ENCODE peak calls at places on chromosomes 7 and 10, in seven cellular contexts. P is neuronal stem cell, C is lower lobe of right lung, E is right atrium auricular region, V is WERI-Rb-1, L is heart left ventricle, N is adrenal gland. O is an unnamed sample. For H3K9me3, the result is how much of the 10 kb centered on the place peaks cover.

GRCh38 chr7:119996634-119997033 is 276.3 kb upstream of the KCND2 start:
- DNase-seq in P (no peak), C (no peak), E (no peak), V (no peak), L (no peak), N (no peak), O (no peak)

GRCh38 chr10:65861249-65861648 is 1064.6 kb upstream of the LRRTM3 start:
- DNase-seq in P (no peak), C (no peak), E (no peak), V (no peak), L (no peak), N (peak), O (no peak)

GRCh38 chr7:120793213-120793936 is 64.6 kb downstream of the TSPAN12 start:
- DNase-seq in P (no peak), C (no peak), E (no peak), V (no peak), L (no peak), N (no peak), O (no peak)

GRCh38 chr10:73079779-73080178 is 16.9 kb downstream of the P4HA1 start:
- DNase-seq in P (no peak), C (no peak), E (no peak), V (no peak), L (no peak), N (no peak), O (no peak)

GRCh38 chr7:118753464-118753863 is 529.0 kb downstream of the ANKRD7 start:
- DNase-seq in P (no peak), C (no peak), E (no peak), V (no peak), L (no peak), N (no peak), O (no peak)

GRCh38 chr7:85102813-85103350 is 84.0 kb downstream of the SEMA3D start:
- DNase-seq in P (no peak), C (no peak), E (no peak), V (no peak), L (no peak), N (no peak), O (no peak)

GRCh38 chr10:103691723-103692380 is 163.5 kb downstream of the SH3PXD2A start:
- DNase-seq in P (no peak), C (no peak), E (no peak), V (no peak), L (no peak), N (no peak), O (no peak)

GRCh38 chr7:143368387-143368786 is 5.9 kb upstream of the FAM131B start:
- DNase-seq in P (no peak), C (no peak), E (no peak), V (no peak), L (no peak), N (no peak), O (no peak)

GRCh38 chr10:17075510-17075909 is 54.1 kb downstream of the CUBN start:
- DNase-seq in P (no peak), C (no peak), E (no peak), V (no peak), L (no peak), N (peak), O (peak)

GRCh38 chr7:64876792-64877713 is 26.0 kb upstream of the ZNF273 start:
- DNase-seq in P (peak), C (peak), E (peak), V (peak), L (peak), N (peak), O (peak)

GRCh38 chr10:96442017-96442643 is 71.6 kb downstream of the TLL2 start:
- DNase-seq in P (no peak), C (no peak), E (no peak), V (peak), L (no peak), N (no peak), O (no peak)

GRCh38 chr7:92678291-92678920 is 88.2 kb upstream of the FAM133B start:
- DNase-seq in P (no peak), C (no peak), E (no peak), V (no peak), L (no peak), N (peak), O (no peak)

GRCh38 chr10:6473430-6473829 is 106.6 kb downstream of the PRKCQ start:
- DNase-seq in P (no peak), C (no peak), E (no peak), V (no peak), L (no peak), N (no peak), O (no peak)

GRCh38 chr10:87945994-87946393 is 82.6 kb downstream of the PTEN start:
- DNase-seq in P (no peak), C (no peak), E (no peak), V (no peak), L (no peak), N (no peak), O (no peak)

GRCh38 chr7:71787513-71787912 is 624.6 kb downstream of the CALN1 start:
- DNase-seq in P (no peak), C (no peak), E (no peak), V (no peak), L (no peak), N (peak), O (no peak)

GRCh38 chr7:83427929-83428328 is 221.0 kb downstream of the SEMA3E start:
- DNase-seq in P (no peak), C (no peak), E (no peak), V (no peak), L (no peak), N (no peak), O (no peak)

GRCh38 chr7:120402368-120402767 is 129.4 kb downstream of the KCND2 start:
- DNase-seq in P (no peak), C (no peak), E (no peak), V (no peak), L (no peak), N (no peak), O (no peak)

GRCh38 chr7:44291066-44291732 is 34.2 kb downstream of the CAMK2B start:
- DNase-seq in P (no peak), C (peak), E (peak), V (no peak), L (peak), N (peak), O (no peak)

GRCh38 chr7:139366400-139366799 is 6.7 kb downstream of the LUC7L2 start:
- DNase-seq in P (no peak), C (no peak), E (no peak), V (no peak), L (no peak), N (no peak), O (no peak)

GRCh38 chr7:141915565-141915964 is 634 bp upstream of the OR9A4 start:
- DNase-seq in P (no peak), C (no peak), E (no peak), V (no peak), L (no peak), N (no peak), O (no peak)

GRCh38 chr7:103148131-103148993 is 537 bp downstream of the NAPEPLD start:
- DNase-seq in P (no peak), C (no peak), E (no peak), V (no peak), L (no peak), N (no peak), O (peak)

GRCh38 chr10:79380125-79380917 is 33.1 kb downstream of the PPIF start:
- DNase-seq in P (no peak), C (peak), E (no peak), V (peak), L (peak), N (no peak), O (peak)

GRCh38 chr7:29442146-29442545 is 121.5 kb upstream of the PRR15 start:
- DNase-seq in P (peak), C (no peak), E (no peak), V (peak), L (no peak), N (no peak), O (peak)

GRCh38 chr7:126702242-126703016 is 550.3 kb downstream of the GRM8 start:
- DNase-seq in P (no peak), C (no peak), E (no peak), V (no peak), L (no peak), N (no peak), O (no peak)

GRCh38 chr7:14988941-14989340 is 86.4 kb upstream of the DGKB start:
- DNase-seq in P (no peak), C (no peak), E (no peak), V (no peak), L (no peak), N (no peak), O (peak)

GRCh38 chr7:129209067-129209926 is 15.5 kb upstream of the AHCYL2 start:
- DNase-seq in P (no peak), C (no peak), E (no peak), V (no peak), L (no peak), N (no peak), O (no peak)

GRCh38 chr7:39493929-39494328 is 72.3 kb upstream of the YAE1 start:
- DNase-seq in P (no peak), C (no peak), E (no peak), V (no peak), L (no peak), N (no peak), O (no peak)

GRCh38 chr7:90401989-90402388 is 1.3 kb upstream of the CLDN12 start:
- DNase-seq in P (no peak), C (no peak), E (no peak), V (no peak), L (no peak), N (peak), O (no peak)

DNA sequence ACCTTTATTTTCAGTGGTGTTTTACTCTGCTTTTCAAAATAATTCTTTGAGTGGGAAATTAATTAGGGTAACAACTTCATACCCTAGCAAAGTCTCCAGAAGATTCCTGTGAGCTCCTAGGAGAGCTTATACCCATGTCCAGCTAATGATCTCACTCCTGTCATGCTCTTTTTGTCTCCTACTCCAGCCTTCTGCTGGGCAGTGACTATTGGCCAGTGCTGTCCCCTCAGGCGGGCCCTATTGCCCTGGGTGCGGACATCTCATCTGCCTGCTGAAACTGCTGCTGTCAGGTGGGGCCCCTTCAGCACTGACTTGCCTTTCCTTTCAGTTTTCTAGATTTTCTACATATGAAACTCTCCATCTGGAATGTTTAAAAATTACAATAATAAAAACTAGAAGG is 80.3 kb downstream of the EBLN1 start:
- DNase-seq in P (no peak), C (no peak), E (no peak), V (no peak), L (no peak), N (no peak), O (no peak)
- H3K9me3 ChIP-seq in P (under half), C (under half), E (under half), V (under half), L (under half), N (under half), O (under half)

GRCh38 chr7:1666779-1667565 is 3.1 kb upstream of the ELFN1 start:
- DNase-seq in P (peak), C (peak), E (no peak), V (peak), L (peak), N (no peak), O (no peak)
- H3K4me3 ChIP-seq in P (peak), C (peak), E (peak), V (peak), L (peak), N (peak), O (peak)

GRCh38 chr7:101901661-101902491 is 84.5 kb downstream of the CUX1 start:
- DNase-seq in P (no peak), C (no peak), E (no peak), V (no peak), L (no peak), N (no peak), O (no peak)

GRCh38 chr7:101902680-101903504 is 85.5 kb downstream of the CUX1 start:
- DNase-seq in P (no peak), C (no peak), E (no peak), V (no peak), L (no peak), N (no peak), O (no peak)

GRCh38 chr7:101900103-101900502 is 82.7 kb downstream of the CUX1 start:
- DNase-seq in P (no peak), C (peak), E (no peak), V (no peak), L (peak), N (no peak), O (no peak)

GRCh38 chr7:101898019-101898575 is 80.7 kb downstream of the CUX1 start:
- DNase-seq in P (no peak), C (peak), E (no peak), V (no peak), L (no peak), N (no peak), O (no peak)

GRCh38 chr7:101899616-101900015 is 82.2 kb downstream of the CUX1 start:
- DNase-seq in P (no peak), C (peak), E (no peak), V (no peak), L (no peak), N (no peak), O (no peak)
- H3K27ac ChIP-seq in P (no peak), C (no peak), E (peak), V (no peak), L (no peak), N (no peak), O (no peak)

DNA sequence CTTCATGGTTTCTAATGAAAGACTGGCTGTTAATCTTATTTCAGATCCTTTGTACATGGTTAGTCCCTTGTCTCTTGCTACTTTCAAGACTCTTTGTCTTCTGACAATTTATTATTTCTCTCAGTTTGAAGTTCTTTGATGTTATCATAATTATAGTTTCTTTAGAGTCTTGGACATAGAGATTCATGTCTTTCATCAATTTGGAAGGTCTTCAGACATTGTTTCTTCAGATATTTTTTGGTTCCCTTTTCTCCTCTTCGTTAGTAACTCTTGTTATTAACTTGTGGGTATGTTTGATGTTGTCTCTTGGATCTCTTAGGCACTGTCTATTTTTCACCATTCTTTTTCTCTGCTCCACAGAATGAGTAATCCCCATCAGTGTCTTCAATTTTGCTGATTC is 8.8 kb downstream of the ZNF37A start:
- DNase-seq in P (no peak), C (no peak), E (no peak), V (no peak), L (no peak), N (no peak), O (no peak)
- H3K9me3 ChIP-seq in P (half or more), C (half or more), E (under half), V (under half), L (half or more), N (under half), O (under half)

GRCh38 chr10:74825371-74826141 is 844 bp upstream of the KAT6B start:
- DNase-seq in P (peak), C (no peak), E (no peak), V (peak), L (peak), N (peak), O (no peak)

GRCh38 chr10:74827045-74827441 is 643 bp downstream of the KAT6B start:
- DNase-seq in P (no peak), C (no peak), E (no peak), V (no peak), L (no peak), N (no peak), O (no peak)

GRCh38 chr10:74826142-74827044 is at the start of gene KAT6B:
- DNase-seq in P (peak), C (peak), E (peak), V (peak), L (peak), N (peak), O (peak)

GRCh38 chr10:74825033-74825370 is 1.4 kb upstream of the KAT6B start:
- DNase-seq in P (peak), C (peak), E (no peak), V (peak), L (peak), N (peak), O (peak)

DNA sequence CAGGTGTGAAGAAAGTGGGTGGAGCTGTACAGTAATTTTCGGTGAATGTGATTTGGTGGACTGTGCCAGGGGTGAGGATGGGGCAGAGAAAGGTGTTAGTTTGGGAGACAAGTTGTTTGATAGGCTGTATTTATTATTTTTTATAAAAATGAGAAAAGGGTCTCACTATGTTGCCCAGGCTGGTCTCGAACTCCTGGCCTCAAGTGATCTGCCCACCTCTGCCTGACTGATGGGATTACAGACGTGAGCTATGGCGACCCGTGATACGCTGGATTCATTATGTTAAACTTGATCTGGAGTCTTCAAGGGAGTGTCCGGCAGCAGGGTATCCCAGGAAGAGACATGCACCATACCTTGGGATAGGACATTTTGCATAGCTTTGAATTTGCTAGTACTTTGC is 1.3 kb downstream of the KAT6B start:
- DNase-seq in P (no peak), C (no peak), E (no peak), V (no peak), L (no peak), N (no peak), O (no peak)
- H3K4me3 ChIP-seq in P (peak), C (peak), E (peak), V (no peak), L (peak), N (peak), O (peak)

DNA sequence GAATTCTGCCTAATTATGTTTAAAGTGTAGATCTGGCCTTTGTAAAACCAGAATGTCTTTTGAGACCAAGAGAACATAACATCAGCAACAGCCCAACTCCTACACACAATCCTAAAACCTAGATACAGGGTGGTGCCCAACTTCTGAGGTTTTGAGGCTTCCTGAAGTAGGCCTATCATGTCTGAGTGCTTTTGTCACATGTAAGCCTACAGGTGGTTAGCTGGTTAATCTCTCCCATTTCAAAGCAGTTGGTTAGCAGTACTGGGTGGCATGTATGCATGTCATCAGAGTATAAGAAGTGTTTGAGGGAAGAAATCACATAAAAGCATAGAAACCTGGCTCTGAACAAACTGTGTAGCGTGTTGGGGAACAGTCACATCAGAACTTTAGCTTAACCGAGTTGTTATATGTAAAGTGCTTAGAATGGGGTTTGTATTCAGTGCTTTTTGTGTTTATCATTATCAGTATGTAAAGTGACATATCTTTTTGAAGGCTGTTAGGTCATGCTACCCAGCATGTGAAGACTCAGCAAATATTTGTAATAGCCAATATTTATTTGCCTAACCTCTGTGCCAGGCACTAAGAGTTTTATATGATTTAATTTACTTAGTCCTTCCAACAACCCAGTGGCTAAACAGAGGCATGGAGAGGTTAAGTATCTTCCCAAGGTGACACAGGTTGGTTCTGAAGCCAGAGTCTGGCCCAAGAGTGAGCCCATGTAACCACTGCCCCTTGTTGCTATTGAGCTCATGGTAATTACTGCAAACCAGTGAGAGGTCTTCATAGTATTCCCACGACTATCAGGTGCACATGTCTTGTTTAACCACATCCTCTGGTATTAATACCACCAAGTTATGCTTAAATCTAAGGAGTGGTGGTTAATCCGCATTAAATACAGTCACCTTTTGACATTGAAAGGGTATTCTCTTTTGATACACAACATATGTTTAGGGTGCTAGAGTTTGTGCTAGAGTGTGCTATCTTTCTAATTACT is 2.6 kb downstream of the ADD3 start:
- DNase-seq in P (no peak), C (no peak), E (no peak), V (no peak), L (no peak), N (no peak), O (no peak)
- H3K27ac ChIP-seq in P (no peak), C (no peak), E (peak), V (no peak), L (no peak), N (no peak), O (peak)

GRCh38 chr7:158277219-158278141 is 310.1 kb downstream of the PTPRN2 start:
- DNase-seq in P (no peak), C (no peak), E (no peak), V (no peak), L (peak), N (no peak), O (no peak)
- H3K9me3 ChIP-seq in P (under half), C (under half), E (under half), V (under half), L (under half), N (under half), O (under half)

GRCh38 chr7:34371922-34372321 is 286.1 kb upstream of the NPSR1 start:
- DNase-seq in P (no peak), C (no peak), E (no peak), V (no peak), L (no peak), N (no peak), O (no peak)
- H3K4me3 ChIP-seq in P (no peak), C (no peak), E (no peak), V (no peak), L (no peak), N (no peak), O (no peak)

GRCh38 chr10:110497438-110498086 is at the start of gene DUSP5:
- DNase-seq in P (peak), C (peak), E (peak), V (peak), L (peak), N (peak), O (peak)
- H3K27ac ChIP-seq in P (no peak), C (peak), E (peak), V (peak), L (peak), N (peak), O (peak)

GRCh38 chr7:343864-344607 is 54.1 kb downstream of the FOXL3 start:
- DNase-seq in P (no peak), C (no peak), E (no peak), V (no peak), L (no peak), N (no peak), O (no peak)
- H3K9me3 ChIP-seq in P (under half), C (under half), E (under half), V (under half), L (under half), N (under half), O (under half)